ENCODE peak calls at places on chromosome 7, in seven cellular contexts. J is IMR-90, W is sigmoid colon, E is heart left ventricle, K is right lobe of liver, Q is uterus, A is ovary. B is an unnamed sample. For H3K27me3, the result is how much of the 10 kb centered on the place peaks cover.

GRCh38 chr7:149692557-149692982 is 80.8 kb downstream of the ZNF467 start:
- DNase-seq in W (no peak), A (no peak), Q (no peak), J (no peak), K (no peak), E (no peak), B (no peak)

GRCh38 chr7:23076774-23077173 is 28.8 kb upstream of the KLHL7 start:
- DNase-seq in Q (no peak), W (no peak), E (no peak), K (no peak), A (no peak), J (no peak), B (no peak)

GRCh38 chr7:55439627-55440026 is 74.5 kb downstream of the LANCL2 start:
- DNase-seq in A (no peak), E (no peak), K (no peak), Q (no peak), J (peak), W (no peak), B (peak)

GRCh38 chr7:129952164-129952652 is 552 bp downstream of the UBE2H start:
- DNase-seq in A (peak), J (no peak), Q (peak), W (peak), E (peak), K (peak), B (no peak)

GRCh38 chr7:112204776-112205347 is 1.3 kb downstream of the DOCK4 start:
- DNase-seq in Q (no peak), A (no peak), W (no peak), J (no peak), E (peak), K (no peak), B (no peak)

GRCh38 chr7:12581897-12582296 is 11.4 kb downstream of the SCIN start:
- DNase-seq in Q (no peak), J (peak), W (no peak), K (no peak), E (no peak), A (no peak), B (no peak)

GRCh38 chr7:77855371-77856083 is 57.0 kb downstream of the PHTF2 start:
- DNase-seq in J (peak), E (peak), Q (no peak), K (peak), A (no peak), W (no peak), B (no peak)

GRCh38 chr7:28068811-28069216 is 111.8 kb downstream of the JAZF1 start:
- DNase-seq in A (no peak), E (no peak), Q (no peak), J (peak), K (no peak), W (no peak), B (no peak)

GRCh38 chr7:100611983-100612729 is at the start of gene MOSPD3:
- DNase-seq in W (peak), A (peak), K (peak), Q (peak), J (peak), E (peak), B (peak)

GRCh38 chr7:50792342-50793114 is 9.8 kb upstream of the GRB10 start:
- DNase-seq in J (peak), W (no peak), K (peak), A (peak), E (peak), Q (peak), B (no peak)

GRCh38 chr7:142873281-142873784 is 12.2 kb downstream of the TRPV6 start:
- DNase-seq in J (no peak), E (no peak), W (no peak), A (no peak), Q (no peak), K (no peak), B (no peak)

GRCh38 chr7:27175005-27175625 is 995 bp upstream of the HOXA10 start:
- DNase-seq in J (no peak), K (no peak), Q (peak), W (peak), E (no peak), A (peak), B (no peak)

GRCh38 chr7:123945938-123946337 is 20.9 kb downstream of the SPAM1 start:
- DNase-seq in E (no peak), J (no peak), K (no peak), W (no peak), Q (no peak), A (no peak), B (no peak)

GRCh38 chr7:117688126-117688525 is 185.1 kb downstream of the CTTNBP2 start:
- DNase-seq in J (no peak), K (no peak), E (no peak), W (no peak), A (no peak), Q (no peak), B (no peak)

GRCh38 chr7:121003986-121004685 is 15.6 kb downstream of the CPED1 start:
- DNase-seq in E (peak), K (peak), J (no peak), W (peak), A (peak), Q (peak), B (no peak)

GRCh38 chr7:133854739-133855138 is 272.4 kb upstream of the LRGUK start:
- DNase-seq in E (no peak), J (peak), W (no peak), Q (no peak), A (no peak), K (no peak), B (no peak)

GRCh38 chr7:30815016-30815854 is 44.0 kb downstream of the MINDY4 start:
- DNase-seq in A (no peak), Q (no peak), J (no peak), E (no peak), K (no peak), W (peak), B (peak)

GRCh38 chr7:50730459-50731400 is 52.0 kb downstream of the GRB10 start:
- DNase-seq in J (no peak), E (no peak), A (no peak), W (no peak), K (no peak), Q (no peak), B (no peak)

GRCh38 chr7:22663721-22664120 is 63.3 kb upstream of the IL6 start:
- DNase-seq in K (no peak), W (no peak), A (no peak), J (no peak), E (no peak), Q (no peak), B (no peak)

GRCh38 chr7:128453836-128454804 is 1.6 kb upstream of the HILPDA start:
- DNase-seq in A (peak), E (peak), Q (peak), K (peak), W (peak), J (peak), B (peak)

GRCh38 chr7:27487509-27487908 is 175.2 kb downstream of the HIBADH start:
- DNase-seq in A (no peak), J (no peak), K (no peak), W (no peak), Q (no peak), E (no peak), B (no peak)

GRCh38 chr7:127137146-127137545 is 115.6 kb downstream of the GRM8 start:
- DNase-seq in J (no peak), W (no peak), Q (no peak), K (no peak), A (no peak), E (no peak), B (no peak)

GRCh38 chr7:150973571-150974451 is 4.3 kb downstream of the KCNH2 start:
- DNase-seq in W (no peak), K (no peak), J (no peak), Q (peak), E (no peak), A (no peak), B (no peak)

GRCh38 chr7:33040803-33041516 is 21.6 kb downstream of the NT5C3A start:
- DNase-seq in A (no peak), Q (no peak), J (peak), E (peak), W (no peak), K (no peak), B (no peak)

GRCh38 chr7:128869944-128870285 is 7.3 kb downstream of the ATP6V1F start:
- DNase-seq in K (peak), A (no peak), J (no peak), E (no peak), Q (no peak), W (no peak), B (no peak)

GRCh38 chr7:145489609-145490008 is 627.0 kb upstream of the CNTNAP2 start:
- DNase-seq in E (no peak), Q (no peak), J (no peak), W (no peak), K (no peak), A (no peak), B (no peak)

GRCh38 chr7:79984210-79984609 is 150.4 kb upstream of the GNAI1 start:
- DNase-seq in A (no peak), K (no peak), W (no peak), E (no peak), Q (no peak), J (peak), B (no peak)

GRCh38 chr7:114981323-114981722 is 59.4 kb downstream of the MDFIC start:
- DNase-seq in W (no peak), A (no peak), Q (no peak), K (no peak), E (no peak), J (no peak), B (no peak)

GRCh38 chr7:23942032-23942431 is 232.0 kb downstream of the STK31 start:
- DNase-seq in A (no peak), J (no peak), K (no peak), W (no peak), E (no peak), Q (no peak), B (no peak)

GRCh38 chr7:122055072-122055471 is 89.0 kb downstream of the AASS start:
- DNase-seq in J (no peak), K (no peak), W (no peak), E (no peak), Q (no peak), A (no peak), B (no peak)

GRCh38 chr7:29328811-29329210 is 134.2 kb downstream of the CHN2 start:
- DNase-seq in E (no peak), W (no peak), A (no peak), Q (no peak), J (no peak), K (no peak), B (no peak)

GRCh38 chr7:132254455-132254854 is 321.8 kb downstream of the PLXNA4 start:
- DNase-seq in A (no peak), K (no peak), E (no peak), J (no peak), Q (no peak), W (no peak), B (no peak)

GRCh38 chr7:51847461-51848134 is 531.0 kb upstream of the COBL start:
- DNase-seq in Q (no peak), E (no peak), K (no peak), J (no peak), W (no peak), A (no peak), B (no peak)

DNA sequence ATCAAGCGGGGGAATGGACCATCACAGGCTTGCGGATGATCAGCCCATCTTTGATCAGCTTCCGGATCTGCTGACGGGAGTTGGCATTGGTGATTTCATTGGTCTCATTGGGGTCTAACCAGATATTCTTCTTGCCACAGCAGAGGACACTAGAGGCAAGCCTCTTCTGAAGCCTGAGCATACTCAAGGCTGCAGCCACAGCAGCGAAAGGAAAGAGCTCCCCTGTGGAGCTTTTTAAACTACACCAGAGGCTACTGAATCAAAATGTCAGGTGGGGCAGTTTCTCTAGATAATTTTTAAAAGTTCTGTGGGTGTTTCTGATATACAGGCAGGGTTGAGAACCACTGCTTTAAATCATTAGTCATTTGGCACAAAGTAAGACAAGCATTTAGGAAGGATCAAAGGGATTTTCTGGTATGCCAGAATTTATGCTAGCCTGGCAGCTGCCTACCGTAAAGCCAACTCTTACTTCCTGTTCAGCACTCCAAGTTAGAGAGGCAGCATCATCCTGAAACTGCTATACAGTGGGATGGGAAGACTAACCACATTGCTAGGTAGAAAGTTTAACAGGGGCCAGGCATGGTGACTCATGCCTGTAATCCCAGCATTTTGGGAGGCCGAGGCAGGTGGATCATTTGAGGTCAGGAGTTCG is 7.0 kb downstream of the NAPEPLD start:
- DNase-seq in W (no peak), Q (no peak), E (no peak), A (no peak), J (no peak), K (no peak), B (no peak)
- TF ChIP-seq POLR2A in W (no peak), Q (no peak), E (no peak), A (no peak), J (no peak), K (no peak), B (no peak)

GRCh38 chr7:1249731-1250130 is 17.1 kb downstream of the UNCX start:
- DNase-seq in E (no peak), W (no peak), J (no peak), Q (no peak), K (no peak), A (no peak), B (no peak)
- H3K27me3 ChIP-seq in E (half or more), W (half or more), J (half or more), Q (half or more), K (under half), A (under half), B (under half)

DNA sequence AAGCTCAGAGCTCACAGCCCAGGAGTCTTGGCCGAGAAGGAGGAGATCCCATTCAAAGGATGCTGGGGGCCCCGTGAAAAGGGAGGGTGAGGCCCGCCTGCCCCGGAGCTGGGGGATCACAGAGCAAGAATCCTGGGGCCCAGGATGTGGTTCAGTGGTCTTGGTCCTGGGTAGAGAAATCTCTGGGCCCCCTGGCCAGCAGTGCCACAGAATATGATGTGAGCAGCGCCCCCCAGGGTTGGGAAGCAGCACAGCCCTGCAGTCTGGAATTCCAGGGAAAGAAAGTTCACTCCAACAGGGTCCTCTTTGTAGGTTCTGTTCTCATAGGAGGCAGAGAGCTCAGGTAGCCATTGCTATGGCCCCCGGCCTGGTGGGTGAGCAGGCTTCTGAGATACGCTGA is 77.6 kb upstream of the GNA12 start:
- DNase-seq in W (no peak), E (no peak), Q (no peak), K (no peak), J (no peak), A (no peak), B (no peak)
- TF ChIP-seq CTCF in W (no peak), E (peak), Q (no peak), K (no peak), J (no peak), A (no peak), B (no peak)

GRCh38 chr7:94507962-94508361 is 1.6 kb upstream of the CASD1 start:
- DNase-seq in K (no peak), A (no peak), Q (no peak), J (no peak), E (no peak), W (no peak), B (no peak)

GRCh38 chr7:94510582-94511456 is 1.2 kb downstream of the CASD1 start:
- DNase-seq in A (peak), E (peak), Q (peak), W (no peak), J (peak), K (peak), B (no peak)

GRCh38 chr7:94509264-94509878 is at the start of gene CASD1:
- DNase-seq in W (peak), E (peak), J (peak), A (peak), Q (peak), K (peak), B (no peak)

GRCh38 chr7:94511763-94512162 is 2.2 kb downstream of the CASD1 start:
- DNase-seq in A (no peak), E (no peak), K (no peak), J (peak), W (no peak), Q (no peak), B (no peak)

GRCh38 chr7:94509879-94510581 is 421 bp downstream of the CASD1 start:
- DNase-seq in W (peak), K (peak), Q (peak), A (peak), E (peak), J (peak), B (no peak)
- TF ChIP-seq POLR2A in W (peak), K (peak), Q (peak), A (no peak), E (peak), J (peak), B (no peak)

DNA sequence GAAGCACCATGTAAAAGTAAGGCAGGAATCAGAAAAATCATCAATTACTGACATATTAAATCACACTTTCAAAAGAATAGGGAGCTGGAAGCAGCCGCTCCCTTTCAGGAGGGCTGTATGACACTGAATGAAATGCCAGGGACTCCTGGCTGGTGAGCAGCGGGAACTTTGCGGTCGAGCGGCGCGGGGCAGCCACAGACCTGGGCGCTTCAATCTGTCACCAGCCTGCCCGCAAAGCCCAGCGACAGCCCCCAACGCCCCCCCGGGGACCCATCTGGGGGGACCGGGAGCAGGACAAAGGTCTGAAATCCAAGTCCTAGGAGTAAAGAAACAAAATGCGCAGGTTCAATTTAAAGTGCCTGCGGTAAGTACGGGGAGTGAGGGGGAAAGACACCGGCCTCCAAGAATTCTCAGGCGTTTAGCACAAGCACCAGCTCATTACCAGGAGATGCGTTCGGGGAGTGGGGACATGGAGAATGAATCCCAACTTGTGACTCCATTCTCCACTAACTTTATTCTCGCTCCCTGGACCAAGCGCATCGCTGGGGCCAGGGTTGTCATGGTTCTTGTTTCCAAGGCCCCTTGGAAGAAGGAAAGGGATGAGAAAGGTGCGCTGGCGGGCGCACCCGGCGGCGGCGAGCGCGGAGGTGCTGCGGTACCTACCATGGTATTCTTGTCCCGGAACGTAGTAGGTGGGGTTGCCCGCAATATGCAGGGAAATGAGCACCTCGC is 824 bp downstream of the RELN start:
- DNase-seq in E (no peak), Q (no peak), J (no peak), A (no peak), K (peak), W (no peak), B (no peak)
- H3K27me3 ChIP-seq in E (under half), Q (under half), J (under half), A (under half), K (under half), W (under half), B (under half)

DNA sequence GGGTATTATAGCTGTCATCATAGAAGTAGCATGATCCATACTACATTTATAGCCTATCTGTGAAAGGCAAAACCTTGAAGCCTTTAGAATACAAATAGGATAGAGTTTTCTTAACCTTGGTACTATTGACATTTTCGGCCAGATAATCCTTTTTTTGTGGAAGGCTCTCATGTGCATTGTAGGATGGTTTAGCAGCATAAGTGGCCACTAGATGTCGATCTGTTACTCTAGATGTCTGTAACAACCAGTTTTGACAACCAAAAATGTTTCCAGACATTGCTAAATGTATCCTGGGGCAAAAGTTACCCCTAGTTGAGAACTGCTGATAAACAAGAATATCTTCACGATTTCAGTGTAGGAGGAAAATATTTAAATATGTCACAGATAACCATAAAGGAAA is 319.4 kb upstream of the GALNT17 start:
- DNase-seq in E (no peak), J (no peak), A (no peak), W (no peak), Q (no peak), K (no peak), B (no peak)
- TF ChIP-seq CTCF in E (no peak), J (peak), A (no peak), W (no peak), Q (no peak), K (peak), B (no peak)

DNA sequence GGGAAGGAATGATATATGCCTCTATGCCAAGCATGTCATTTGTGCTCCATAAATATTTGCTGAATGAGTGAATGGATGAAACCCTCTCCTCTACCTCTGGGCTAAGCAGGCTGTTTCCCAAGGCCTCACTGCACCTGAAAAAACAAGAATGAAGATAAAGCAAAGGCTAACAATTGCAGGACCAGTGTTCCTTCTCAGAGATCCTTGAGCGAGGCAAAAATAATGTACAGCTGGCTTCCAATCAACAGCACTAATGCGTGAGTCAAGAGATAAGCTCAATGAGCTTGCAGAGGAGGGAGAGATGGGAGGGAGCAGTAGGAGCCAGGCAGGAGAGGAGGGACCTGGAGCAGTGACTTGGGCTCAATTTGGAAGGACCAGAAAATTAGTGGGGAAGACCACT is 144.5 kb upstream of the NFE2L3 start:
- DNase-seq in A (no peak), E (no peak), W (no peak), K (no peak), Q (no peak), J (no peak), B (no peak)
- TF ChIP-seq POLR2A in A (no peak), E (no peak), W (no peak), K (no peak), Q (no peak), J (no peak), B (no peak)

DNA sequence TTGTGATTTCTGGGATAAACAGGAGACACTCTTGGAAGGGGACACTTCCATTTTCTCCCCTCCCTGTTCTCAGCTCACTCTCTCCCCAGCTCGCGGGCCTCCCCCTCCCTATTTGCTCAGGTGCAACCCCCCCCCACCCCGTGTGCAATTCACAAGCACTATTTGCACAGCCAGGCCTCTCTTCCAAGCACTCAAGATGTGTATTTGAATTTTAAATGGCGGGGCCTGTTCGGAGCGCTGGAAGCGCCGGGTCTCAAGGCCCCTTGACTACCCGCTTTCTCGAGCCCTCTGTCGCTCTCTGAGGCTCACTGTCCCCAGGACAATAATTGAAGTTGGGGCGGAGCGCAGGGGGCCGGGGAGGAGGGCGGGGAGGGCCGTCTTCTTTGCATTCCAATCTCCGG is 7.8 kb downstream of the SHH start:
- DNase-seq in K (no peak), Q (no peak), J (no peak), W (no peak), E (no peak), A (no peak), B (no peak)
- H3K27me3 ChIP-seq in K (under half), Q (under half), J (half or more), W (half or more), E (half or more), A (under half), B (under half)

GRCh38 chr7:74275401-74275881 is 13.8 kb upstream of the CLIP2 start:
- DNase-seq in W (no peak), K (no peak), Q (no peak), E (no peak), J (no peak), A (no peak), B (no peak)
- TF ChIP-seq CTCF in W (peak), K (peak), Q (no peak), E (peak), J (peak), A (no peak), B (no peak)

B was measured in vagina.